ENCODE peak calls at places on chromosome 15, in seven cellular contexts. F, D, P, Z, V, H and M are unnamed samples.
A peak's percentile ranks its signal among the peaks of the same experiment; 100 is the strongest.

GRCh38 chr15:38504680-38505467 is 50.9 kb downstream of the FAM98B start:
- DNase-seq in D (no peak), Z (no peak), H (no peak), V (no peak), F (no peak), P (no peak), M (no peak)

GRCh38 chr15:85837011-85837433 is 42.3 kb upstream of the KLHL25 start:
- DNase-seq in Z (no peak), H (no peak), P (peak; percentile 71), D (no peak), F (no peak), V (peak; percentile 71), M (no peak)

GRCh38 chr15:64636101-64636500 is 139.3 kb downstream of the RBPMS2 start:
- DNase-seq in D (no peak), P (no peak), V (no peak), H (no peak), Z (no peak), F (no peak), M (no peak)

GRCh38 chr15:101596633-101597032 is 55.5 kb downstream of the TM2D3 start:
- DNase-seq in H (no peak), Z (no peak), D (no peak), F (no peak), V (no peak), P (no peak), M (no peak)

GRCh38 chr15:95162521-95162920 is 931.2 kb downstream of the MCTP2 start:
- DNase-seq in P (no peak), H (no peak), D (no peak), V (no peak), Z (no peak), F (no peak), M (no peak)

GRCh38 chr15:38549222-38549621 is 15.4 kb downstream of the RASGRP1 start:
- DNase-seq in Z (no peak), D (no peak), F (no peak), P (no peak), V (no peak), H (no peak), M (no peak)

GRCh38 chr15:64779024-64779423 is 3.6 kb upstream of the RBPMS2 start:
- DNase-seq in V (no peak), F (no peak), P (no peak), H (no peak), Z (no peak), D (no peak), M (no peak)

GRCh38 chr15:61879219-61879618 is 181.0 kb downstream of the VPS13C start:
- DNase-seq in H (no peak), Z (no peak), V (peak; percentile 70), F (no peak), D (no peak), P (no peak), M (peak; percentile 22)

GRCh38 chr15:33043636-33044035 is 150.9 kb downstream of the FMN1 start:
- DNase-seq in V (no peak), Z (no peak), H (no peak), P (no peak), D (no peak), F (no peak), M (no peak)

GRCh38 chr15:70061086-70061370 is 36.7 kb downstream of the TLE3 start:
- DNase-seq in V (no peak), H (no peak), Z (no peak), P (no peak), D (no peak), F (no peak), M (no peak)

GRCh38 chr15:64762546-64762945 is 12.8 kb downstream of the RBPMS2 start:
- DNase-seq in Z (no peak), P (no peak), F (no peak), H (no peak), V (no peak), D (no peak), M (no peak)

GRCh38 chr15:62390793-62391543 is 225.9 kb upstream of the C2CD4B start:
- DNase-seq in F (peak; percentile 39), H (peak; percentile 50), V (peak; percentile 60), Z (peak; percentile 74), D (peak; percentile 37), P (peak; percentile 63), M (peak; percentile 84)

GRCh38 chr15:51982013-51982769 is 10.6 kb upstream of the LEO1 start:
- DNase-seq in H (no peak), V (no peak), F (no peak), Z (no peak), D (peak; percentile 89), P (peak; percentile 89), M (no peak)

GRCh38 chr15:40222146-40222545 is 16.7 kb upstream of the PAK6 start:
- DNase-seq in F (no peak), P (no peak), D (no peak), Z (no peak), V (no peak), H (no peak), M (no peak)

GRCh38 chr15:70197318-70197944 is 99.7 kb upstream of the TLE3 start:
- DNase-seq in P (no peak), F (no peak), Z (peak; percentile 42), D (no peak), H (no peak), V (no peak), M (no peak)

GRCh38 chr15:65054333-65055200 is 9.4 kb downstream of the SLC51B start:
- DNase-seq in P (peak; percentile 79), V (peak; percentile 84), H (peak; percentile 57), F (peak; percentile 46), D (peak; percentile 74), Z (peak; percentile 91), M (peak; percentile 87)

GRCh38 chr15:87478688-87479072 is 777.9 kb downstream of the NTRK3 start:
- DNase-seq in P (no peak), Z (no peak), H (no peak), F (no peak), D (no peak), V (no peak), M (no peak)

GRCh38 chr15:52005748-52006701 is 13.0 kb upstream of the MAPK6 start:
- DNase-seq in Z (no peak), V (no peak), P (peak; percentile 52), F (no peak), H (no peak), D (peak; percentile 94), M (no peak)

GRCh38 chr15:43208052-43209002 is 12.5 kb downstream of the EPB42 start:
- DNase-seq in D (no peak), F (no peak), V (no peak), P (no peak), Z (no peak), H (no peak), M (no peak)

GRCh38 chr15:82810863-82811421 is 1.5 kb downstream of the WHAMM start:
- DNase-seq in H (no peak), Z (no peak), V (no peak), P (no peak), F (no peak), D (peak; percentile 74), M (no peak)

DNA sequence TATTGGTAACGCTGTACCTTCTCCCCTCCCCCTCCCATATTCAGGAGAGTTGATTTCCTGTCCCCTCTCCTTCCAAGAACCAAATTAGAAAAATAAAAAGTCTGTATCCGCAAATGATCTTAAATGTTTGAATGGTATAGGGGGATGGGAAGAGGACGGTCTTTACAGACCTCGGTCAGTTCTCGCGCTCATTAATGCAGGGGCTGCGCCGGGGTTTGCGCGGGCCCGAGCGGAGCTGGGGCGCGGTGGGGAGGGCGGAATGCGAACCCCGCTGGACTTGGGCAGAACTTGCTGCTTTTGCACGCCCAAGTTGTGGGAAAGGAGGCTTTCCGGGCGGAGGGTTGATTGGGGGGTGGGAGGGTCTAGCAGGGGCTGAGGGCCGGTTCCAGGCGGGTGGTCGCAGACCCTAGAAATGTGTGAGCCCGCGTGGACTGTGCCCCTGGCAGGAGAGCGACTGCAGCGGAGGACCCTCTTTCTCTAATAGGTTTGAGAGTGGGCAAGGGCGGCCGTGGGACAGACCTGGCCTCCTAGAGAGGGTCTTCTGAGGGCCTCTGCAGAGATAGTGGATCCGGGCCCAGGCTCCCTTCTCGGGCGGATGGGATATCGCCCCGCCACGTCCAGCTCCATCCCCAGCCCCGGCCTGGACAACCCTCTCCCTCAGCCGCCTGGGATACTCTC is 11.1 kb downstream of the NR2F2 start:
- DNase-seq in D (no peak), P (no peak), Z (peak; percentile 68), F (no peak), V (peak; percentile 42), H (no peak), M (peak; percentile 71)
- H3K4me3 ChIP-seq in D (peak overlapping the region; percentile 7), P (peak overlapping the region; percentile 67), Z (peak overlapping the region; percentile 75), F (peak overlapping the region; percentile 49), V (peak overlapping the region; percentile 63), H (peak overlapping the region; percentile 48), M (peak overlapping the region; percentile 55)

GRCh38 chr15:72202302-72202701 is 4.7 kb upstream of the GRAMD2A start:
- DNase-seq in F (no peak), Z (no peak), V (no peak), H (no peak), D (no peak), P (no peak), M (peak; percentile 74)
- H3K4me3 ChIP-seq in F (no peak overlapping the region), Z (no peak overlapping the region), V (no peak overlapping the region), H (no peak overlapping the region), D (no peak overlapping the region), P (no peak overlapping the region), M (no peak overlapping the region)

DNA sequence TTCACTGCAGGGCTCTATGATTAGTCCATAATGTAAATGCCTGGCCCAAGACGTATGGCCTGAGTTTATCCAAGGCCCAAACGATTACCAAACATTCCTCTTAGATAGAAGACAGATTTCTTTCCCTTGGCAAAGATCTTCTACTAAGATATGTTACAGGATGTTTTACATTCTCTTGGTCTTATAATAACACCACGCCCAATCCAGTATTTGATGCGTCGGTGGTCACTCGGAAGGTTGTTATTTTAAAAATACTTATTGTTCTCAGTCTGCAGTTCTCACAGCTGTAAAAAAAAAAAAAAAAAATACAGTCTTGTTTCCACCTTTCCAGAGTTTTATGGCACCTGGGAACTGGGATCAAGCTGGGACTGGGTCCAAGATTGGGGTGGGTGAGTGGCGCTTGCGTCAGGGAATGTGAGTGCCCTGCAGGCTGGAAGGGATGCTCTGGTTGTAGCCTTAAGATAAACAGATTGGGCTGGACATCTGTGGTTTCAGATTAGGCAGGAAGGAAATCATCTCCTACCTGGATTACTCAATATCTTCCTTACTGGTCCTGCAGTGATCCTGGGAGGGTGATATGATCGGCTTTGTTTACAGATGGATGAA is 179.5 kb downstream of the THSD4 start:
- DNase-seq in F (no peak), Z (no peak), P (peak; percentile 99), D (no peak), H (no peak), V (peak; percentile 81), M (no peak)
- H3K4me3 ChIP-seq in F (no peak overlapping the region), Z (no peak overlapping the region), P (no peak overlapping the region), D (no peak overlapping the region), H (no peak overlapping the region), V (no peak overlapping the region), M (no peak overlapping the region)

GRCh38 chr15:73927003-73927475 is 777 bp downstream of the LOXL1 start:
- DNase-seq in F (no peak), V (peak; percentile 72), Z (peak; percentile 83), D (no peak), H (peak; percentile 68), P (no peak), M (peak; percentile 95)

GRCh38 chr15:73927476-73928240 is 1.4 kb downstream of the LOXL1 start:
- DNase-seq in H (peak; percentile 66), V (peak; percentile 85), D (peak; percentile 19), Z (no peak), P (peak; percentile 49), F (no peak), M (peak; percentile 89)

GRCh38 chr15:73928241-73928579 is 1.9 kb downstream of the LOXL1 start:
- DNase-seq in P (no peak), Z (no peak), F (no peak), V (no peak), D (no peak), H (no peak), M (no peak)

GRCh38 chr15:73924258-73924921 is 1.9 kb upstream of the LOXL1 start:
- DNase-seq in Z (no peak), D (no peak), V (no peak), F (no peak), P (peak; percentile 12), H (no peak), M (peak; percentile 74)

GRCh38 chr15:73926191-73927002 is at the start of gene LOXL1:
- DNase-seq in H (peak; percentile 70), D (no peak), Z (peak; percentile 90), F (no peak), V (peak; percentile 67), P (no peak), M (peak; percentile 92)
- H3K4me3 ChIP-seq in H (peak within 1 kb of the TSS; percentile 50), D (no peak within 1 kb of the TSS), Z (peak within 1 kb of the TSS; percentile 62), F (peak within 1 kb of the TSS; percentile 87), V (peak within 1 kb of the TSS; percentile 69), P (peak within 1 kb of the TSS; percentile 53), M (no peak within 1 kb of the TSS)